ENCODE peak calls at places on chromosomes 16 and 17, in five cellular contexts. O is prostate gland; P is heart left ventricle; H is naive thymus-derived CD4-positive, alpha-beta T cell; M is fibroblast of lung. I is an unnamed sample. For H3K4me1, the result is how much of the 10 kb centered on the place peaks cover.

GRCh38 chr16:48597563-48598392 is 12.2 kb downstream of the N4BP1 start:
- DNase-seq in O (no peak), P (no peak), H (no peak), M (peak), I (no peak)

GRCh38 chr17:39591958-39592954 is 15.5 kb downstream of the NEUROD2 start:
- DNase-seq in O (no peak), P (no peak), H (no peak), M (peak), I (peak)

GRCh38 chr17:19243838-19244237 is 6.7 kb downstream of the EPN2 start:
- DNase-seq in O (no peak), P (no peak), H (no peak), M (no peak), I (no peak)

GRCh38 chr16:64450170-64450569 is 671.7 kb downstream of the CDH11 start:
- DNase-seq in O (no peak), P (no peak), H (no peak), M (peak), I (no peak)

GRCh38 chr16:85137323-85138072 is 25.2 kb upstream of the CIBAR2 start:
- DNase-seq in O (peak), P (peak), H (no peak), M (peak), I (peak)

GRCh38 chr17:2542456-2542855 is 30.8 kb upstream of the METTL16 start:
- DNase-seq in O (no peak), P (no peak), H (no peak), M (no peak), I (no peak)

GRCh38 chr16:14193316-14193871 is 122.3 kb downstream of the MRTFB start:
- DNase-seq in O (no peak), P (no peak), H (peak), M (no peak), I (no peak)

GRCh38 chr17:44004761-44005526 is 522 bp downstream of the NAGS start:
- DNase-seq in O (no peak), P (peak), H (peak), M (no peak), I (no peak)

GRCh38 chr17:30021708-30022317 is 80.4 kb downstream of the EFCAB5 start:
- DNase-seq in O (peak), P (no peak), H (peak), M (peak), I (peak)

GRCh38 chr16:88634141-88634993 is 4.0 kb upstream of the IL17C start:
- DNase-seq in O (no peak), P (peak), H (peak), M (peak), I (no peak)

GRCh38 chr17:81427446-81428120 is 32.3 kb downstream of the BAHCC1 start:
- DNase-seq in O (peak), P (peak), H (no peak), M (no peak), I (peak)

GRCh38 chr16:22789281-22789945 is 24.5 kb upstream of the HS3ST2 start:
- DNase-seq in O (no peak), P (no peak), H (no peak), M (no peak), I (no peak)

GRCh38 chr17:46031440-46031839 is 32.4 kb downstream of the STH start:
- DNase-seq in O (no peak), P (no peak), H (no peak), M (no peak), I (no peak)

GRCh38 chr16:11481987-11482386 is 104.7 kb downstream of the LITAF start:
- DNase-seq in O (no peak), P (no peak), H (no peak), M (no peak), I (no peak)

GRCh38 chr16:4089811-4090293 is 26.4 kb downstream of the ADCY9 start:
- DNase-seq in O (no peak), P (no peak), H (no peak), M (no peak), I (peak)

GRCh38 chr16:4092547-4093265 is 23.5 kb downstream of the ADCY9 start:
- DNase-seq in O (no peak), P (no peak), H (no peak), M (no peak), I (no peak)

GRCh38 chr16:4091638-4092037 is 24.6 kb downstream of the ADCY9 start:
- DNase-seq in O (no peak), P (no peak), H (no peak), M (no peak), I (peak)

GRCh38 chr16:4089251-4089810 is 26.9 kb downstream of the ADCY9 start:
- DNase-seq in O (no peak), P (no peak), H (no peak), M (no peak), I (no peak)

GRCh38 chr16:4090476-4090875 is 25.8 kb downstream of the ADCY9 start:
- DNase-seq in O (peak), P (peak), H (no peak), M (no peak), I (no peak)
- H3K4me1 ChIP-seq in O (under half), P (half or more), H (under half), M (under half), I (under half)

DNA sequence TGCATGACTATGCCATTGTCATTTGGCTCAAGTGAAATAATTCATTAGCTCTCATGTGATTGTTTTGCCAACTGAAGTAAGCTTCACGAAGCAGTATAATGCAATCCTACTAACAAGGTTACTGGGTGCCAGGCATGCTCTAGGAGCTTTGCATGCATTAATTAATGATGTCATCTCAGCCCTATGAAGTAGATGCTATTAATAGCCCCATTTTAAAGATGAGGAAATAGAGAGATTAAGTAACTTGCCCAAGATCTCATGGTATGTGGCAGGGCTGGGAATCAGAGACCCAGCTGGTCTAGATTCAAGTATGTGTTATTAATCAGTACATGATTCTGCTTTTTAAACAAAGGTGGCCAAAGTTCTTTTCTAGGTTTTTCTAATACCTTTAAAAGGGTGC is 14.1 kb downstream of the KRT39 start:
- DNase-seq in O (no peak), P (no peak), H (no peak), M (peak), I (no peak)
- H3K4me1 ChIP-seq in O (under half), P (under half), H (under half), M (under half), I (under half)

GRCh38 chr17:78144736-78145641 is 1.2 kb upstream of the C17orf99 start:
- DNase-seq in O (no peak), P (no peak), H (no peak), M (no peak), I (peak)
- H3K4me1 ChIP-seq in O (under half), P (under half), H (under half), M (under half), I (under half)

DNA sequence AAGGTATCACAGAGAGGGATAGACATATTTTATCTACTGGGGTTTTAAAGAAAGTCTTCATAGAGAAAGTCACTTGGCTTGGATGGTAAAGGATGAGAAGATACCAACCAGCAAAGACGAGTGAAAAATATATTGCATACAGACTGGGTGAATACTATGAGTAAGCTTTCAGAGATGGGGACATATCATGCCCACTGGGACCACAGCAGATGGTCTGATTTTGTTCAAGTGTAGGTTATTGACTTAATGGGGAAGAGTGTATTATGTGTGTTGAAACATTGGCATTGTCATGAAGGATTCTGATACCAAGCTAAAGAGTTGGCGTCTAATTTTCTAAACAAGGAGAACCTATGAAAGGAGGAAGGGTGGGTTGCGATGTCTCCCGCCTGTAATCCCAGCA is 13.8 kb upstream of the MMD start:
- DNase-seq in O (no peak), P (no peak), H (no peak), M (no peak), I (no peak)
- H3K4me1 ChIP-seq in O (under half), P (under half), H (under half), M (under half), I (under half)

DNA sequence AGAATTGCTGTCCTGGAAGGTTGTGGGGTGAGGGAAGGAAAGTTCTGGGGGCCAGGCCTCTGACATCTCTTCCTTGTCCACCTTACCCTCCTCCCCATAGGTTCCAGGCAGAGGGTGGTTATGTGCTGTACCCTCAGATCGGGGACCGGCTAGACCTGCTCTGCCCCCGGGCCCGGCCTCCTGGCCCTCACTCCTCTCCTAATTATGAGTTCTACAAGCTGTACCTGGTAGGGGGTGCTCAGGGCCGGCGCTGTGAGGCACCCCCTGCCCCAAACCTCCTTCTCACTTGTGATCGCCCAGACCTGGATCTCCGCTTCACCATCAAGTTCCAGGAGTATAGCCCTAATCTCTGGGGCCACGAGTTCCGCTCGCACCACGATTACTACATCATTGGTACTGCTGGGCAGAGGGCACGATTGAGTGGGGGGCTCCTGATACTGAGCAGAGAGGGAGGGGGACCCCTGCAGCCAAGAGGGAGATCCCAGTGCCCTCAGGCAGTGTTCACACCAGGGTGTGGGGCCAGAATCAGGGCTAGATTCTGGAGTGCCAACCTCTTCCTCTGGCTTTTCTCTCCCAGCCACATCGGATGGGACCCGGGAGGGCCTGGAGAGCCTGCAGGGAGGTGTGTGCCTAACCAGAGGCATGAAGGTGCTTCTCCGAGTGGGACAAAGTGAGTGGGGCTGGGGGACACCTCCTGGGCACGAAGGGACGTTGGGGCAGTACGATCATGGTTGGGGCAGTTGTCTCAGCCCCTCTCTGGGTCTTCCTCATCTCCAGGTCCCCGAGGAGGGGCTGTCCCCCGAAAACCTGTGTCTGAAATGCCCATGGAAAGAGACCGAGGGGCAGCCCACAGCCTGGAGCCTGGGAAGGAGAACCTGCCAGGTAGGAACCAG is 3.1 kb downstream of the EFNB3 start:
- DNase-seq in O (no peak), P (no peak), H (no peak), M (no peak), I (no peak)
- H3K4me1 ChIP-seq in O (under half), P (under half), H (under half), M (under half), I (under half)

DNA sequence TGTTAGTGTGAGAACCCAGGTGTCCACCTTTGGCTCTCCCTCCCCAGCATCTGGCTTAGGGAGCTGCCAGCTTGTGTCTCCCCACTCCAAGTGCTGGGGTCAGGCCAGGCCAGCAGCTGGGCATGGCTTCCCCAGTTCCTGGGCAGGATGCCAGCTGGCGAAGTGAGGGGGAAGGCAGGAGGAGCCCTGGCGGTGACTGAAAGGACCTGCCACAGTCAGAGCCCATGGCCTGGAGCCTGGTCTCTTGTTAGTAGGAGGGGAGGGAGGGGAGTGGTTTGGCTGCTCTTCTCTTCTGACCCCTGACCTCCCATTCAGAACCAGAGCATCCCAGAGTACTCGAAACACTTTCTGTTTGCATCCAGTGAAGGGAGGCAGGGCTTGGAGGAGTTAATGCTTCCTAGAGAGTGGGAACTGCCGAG is 586 bp downstream of the CHD3 start:
- DNase-seq in O (peak), P (peak), H (no peak), M (peak), I (peak)
- H3K4me1 ChIP-seq in O (under half), P (under half), H (under half), M (under half), I (half or more)

GRCh38 chr17:49359990-49360795 is 1.9 kb downstream of the ZNF652 start:
- DNase-seq in O (no peak), P (no peak), H (peak), M (no peak), I (no peak)
- H3K4me1 ChIP-seq in O (under half), P (under half), H (under half), M (under half), I (under half)